ENCODE peak calls at places on chromosome 16, in five cellular contexts. One of them, this sample, is unnamed.

GRCh38 chr16:85412911-85413520 is 200.1 kb upstream of the GSE1 start:
- DNase-seq in mammary epithelial cell: no peak
- DNase-seq in aorta: peak
- DNase-seq in neural progenitor cell: no peak
- DNase-seq in AG04450: no peak
- DNase-seq in this sample: no peak

GRCh38 chr16:82880361-82880760 is 253.6 kb downstream of the CDH13 start:
- DNase-seq in mammary epithelial cell: no peak
- DNase-seq in aorta: no peak
- DNase-seq in neural progenitor cell: no peak
- DNase-seq in AG04450: no peak
- DNase-seq in this sample: no peak

GRCh38 chr16:11683140-11683539 is 14.9 kb downstream of the SNN start:
- DNase-seq in aorta: no peak
- DNase-seq in mammary epithelial cell: no peak
- DNase-seq in AG04450: no peak
- DNase-seq in neural progenitor cell: no peak
- DNase-seq in this sample: no peak

GRCh38 chr16:15996432-15997109 is 47.2 kb downstream of the ABCC1 start:
- DNase-seq in neural progenitor cell: no peak
- DNase-seq in AG04450: peak
- DNase-seq in mammary epithelial cell: peak
- DNase-seq in aorta: peak
- DNase-seq in this sample: no peak

GRCh38 chr16:72890587-72890986 is 157.3 kb downstream of the ZFHX3 start:
- DNase-seq in mammary epithelial cell: no peak
- DNase-seq in AG04450: no peak
- DNase-seq in aorta: no peak
- DNase-seq in neural progenitor cell: no peak
- DNase-seq in this sample: no peak

GRCh38 chr16:85613609-85614337 is 651 bp downstream of the GSE1 start:
- DNase-seq in mammary epithelial cell: no peak
- DNase-seq in aorta: peak
- DNase-seq in AG04450: no peak
- DNase-seq in neural progenitor cell: peak
- DNase-seq in this sample: no peak

GRCh38 chr16:4261557-4262172 is 11.2 kb downstream of the TFAP4 start:
- DNase-seq in AG04450: no peak
- DNase-seq in mammary epithelial cell: no peak
- DNase-seq in neural progenitor cell: peak
- DNase-seq in aorta: no peak
- DNase-seq in this sample: no peak

GRCh38 chr16:89506791-89507191 is 1.4 kb upstream of the SPG7 start:
- DNase-seq in mammary epithelial cell: no peak
- DNase-seq in AG04450: no peak
- DNase-seq in neural progenitor cell: no peak
- DNase-seq in aorta: no peak
- DNase-seq in this sample: no peak

GRCh38 chr16:27463741-27464662 is 62.0 kb downstream of the IL21R start:
- DNase-seq in neural progenitor cell: no peak
- DNase-seq in AG04450: no peak
- DNase-seq in aorta: no peak
- DNase-seq in mammary epithelial cell: no peak
- DNase-seq in this sample: no peak

GRCh38 chr16:35510701-35511100 is 2051.3 kb downstream of the TP53TG3F start:
- DNase-seq in AG04450: no peak
- DNase-seq in neural progenitor cell: no peak
- DNase-seq in mammary epithelial cell: no peak
- DNase-seq in aorta: no peak
- DNase-seq in this sample: no peak

GRCh38 chr16:84513111-84514065 is 8.9 kb upstream of the MEAK7 start:
- DNase-seq in AG04450: peak
- DNase-seq in mammary epithelial cell: no peak
- DNase-seq in aorta: peak
- DNase-seq in neural progenitor cell: no peak
- DNase-seq in this sample: no peak

GRCh38 chr16:51175081-51175480 is 24.0 kb upstream of the SALL1 start:
- DNase-seq in mammary epithelial cell: no peak
- DNase-seq in neural progenitor cell: no peak
- DNase-seq in AG04450: no peak
- DNase-seq in aorta: no peak
- DNase-seq in this sample: no peak

GRCh38 chr16:50373345-50373701 is 4.5 kb upstream of the BRD7 start:
- DNase-seq in AG04450: no peak
- DNase-seq in mammary epithelial cell: no peak
- DNase-seq in aorta: no peak
- DNase-seq in neural progenitor cell: no peak
- DNase-seq in this sample: no peak

GRCh38 chr16:62638964-62639861 is 603.0 kb upstream of the CDH8 start:
- DNase-seq in neural progenitor cell: no peak
- DNase-seq in AG04450: no peak
- DNase-seq in mammary epithelial cell: no peak
- DNase-seq in aorta: no peak
- DNase-seq in this sample: no peak

GRCh38 chr16:57262841-57263584 is 18.0 kb downstream of the ARL2BP start:
- DNase-seq in neural progenitor cell: no peak
- DNase-seq in AG04450: no peak
- DNase-seq in aorta: no peak
- DNase-seq in mammary epithelial cell: peak
- DNase-seq in this sample: no peak

GRCh38 chr16:63921737-63922136 is 1200.1 kb downstream of the CDH11 start:
- DNase-seq in neural progenitor cell: no peak
- DNase-seq in aorta: no peak
- DNase-seq in AG04450: no peak
- DNase-seq in mammary epithelial cell: no peak
- DNase-seq in this sample: no peak

GRCh38 chr16:89921131-89921698 is 1.9 kb upstream of the TUBB3 start:
- DNase-seq in mammary epithelial cell: no peak
- DNase-seq in aorta: peak
- DNase-seq in AG04450: no peak
- DNase-seq in neural progenitor cell: peak
- DNase-seq in this sample: no peak

GRCh38 chr16:56370185-56370584 is 55.2 kb downstream of the AMFR start:
- DNase-seq in aorta: no peak
- DNase-seq in mammary epithelial cell: no peak
- DNase-seq in neural progenitor cell: no peak
- DNase-seq in AG04450: no peak
- DNase-seq in this sample: no peak

GRCh38 chr16:55701442-55702319 is 45.9 kb downstream of the SLC6A2 start:
- DNase-seq in neural progenitor cell: peak
- DNase-seq in aorta: peak
- DNase-seq in mammary epithelial cell: peak
- DNase-seq in AG04450: peak
- DNase-seq in this sample: peak

GRCh38 chr16:397736-398332 is 835 bp downstream of the NME4 start:
- DNase-seq in aorta: peak
- DNase-seq in AG04450: no peak
- DNase-seq in mammary epithelial cell: no peak
- DNase-seq in neural progenitor cell: peak
- DNase-seq in this sample: peak
- H3K27ac ChIP-seq in aorta: no peak
- H3K27ac ChIP-seq in AG04450: peak
- H3K27ac ChIP-seq in mammary epithelial cell: no peak
- H3K27ac ChIP-seq in neural progenitor cell: no peak
- H3K27ac ChIP-seq in this sample: peak

GRCh38 chr16:67857547-67858233 is 10.2 kb upstream of the CENPT start:
- DNase-seq in mammary epithelial cell: peak
- DNase-seq in neural progenitor cell: no peak
- DNase-seq in aorta: peak
- DNase-seq in AG04450: peak
- DNase-seq in this sample: no peak

GRCh38 chr16:67860589-67861398 is 12.1 kb upstream of the EDC4 start:
- DNase-seq in AG04450: no peak
- DNase-seq in neural progenitor cell: no peak
- DNase-seq in mammary epithelial cell: peak
- DNase-seq in aorta: no peak
- DNase-seq in this sample: no peak

GRCh38 chr16:67856927-67857546 is 9.5 kb upstream of the CENPT start:
- DNase-seq in aorta: no peak
- DNase-seq in AG04450: no peak
- DNase-seq in mammary epithelial cell: no peak
- DNase-seq in neural progenitor cell: no peak
- DNase-seq in this sample: no peak

GRCh38 chr16:67855789-67856188 is 8.3 kb upstream of the CENPT start:
- DNase-seq in neural progenitor cell: no peak
- DNase-seq in AG04450: no peak
- DNase-seq in mammary epithelial cell: no peak
- DNase-seq in aorta: no peak
- DNase-seq in this sample: no peak

GRCh38 chr16:67858448-67858993 is 11.0 kb upstream of the CENPT start:
- DNase-seq in mammary epithelial cell: no peak
- DNase-seq in aorta: no peak
- DNase-seq in neural progenitor cell: no peak
- DNase-seq in AG04450: no peak
- DNase-seq in this sample: no peak
- H3K27ac ChIP-seq in mammary epithelial cell: peak
- H3K27ac ChIP-seq in aorta: no peak
- H3K27ac ChIP-seq in neural progenitor cell: no peak
- H3K27ac ChIP-seq in AG04450: peak
- H3K27ac ChIP-seq in this sample: no peak

GRCh38 chr16:1528921-1529537 is 4.4 kb upstream of the TMEM204 start:
- DNase-seq in neural progenitor cell: no peak
- DNase-seq in mammary epithelial cell: no peak
- DNase-seq in aorta: no peak
- DNase-seq in AG04450: no peak
- DNase-seq in this sample: no peak
- H3K27ac ChIP-seq in neural progenitor cell: no peak
- H3K27ac ChIP-seq in mammary epithelial cell: no peak
- H3K27ac ChIP-seq in aorta: no peak
- H3K27ac ChIP-seq in AG04450: no peak
- H3K27ac ChIP-seq in this sample: no peak

GRCh38 chr16:33877-34707 is 19.3 kb downstream of the POLR3K start:
- DNase-seq in mammary epithelial cell: no peak
- DNase-seq in AG04450: no peak
- DNase-seq in neural progenitor cell: no peak
- DNase-seq in aorta: peak
- DNase-seq in this sample: no peak

GRCh38 chr16:36336-36984 is 16.9 kb downstream of the POLR3K start:
- DNase-seq in mammary epithelial cell: no peak
- DNase-seq in AG04450: no peak
- DNase-seq in neural progenitor cell: no peak
- DNase-seq in aorta: no peak
- DNase-seq in this sample: no peak

GRCh38 chr16:35776-36305 is 17.6 kb downstream of the POLR3K start:
- DNase-seq in neural progenitor cell: no peak
- DNase-seq in AG04450: no peak
- DNase-seq in mammary epithelial cell: no peak
- DNase-seq in aorta: peak
- DNase-seq in this sample: no peak

GRCh38 chr16:37511-37910 is 15.9 kb downstream of the POLR3K start:
- DNase-seq in neural progenitor cell: no peak
- DNase-seq in aorta: no peak
- DNase-seq in mammary epithelial cell: no peak
- DNase-seq in AG04450: no peak
- DNase-seq in this sample: no peak

DNA sequence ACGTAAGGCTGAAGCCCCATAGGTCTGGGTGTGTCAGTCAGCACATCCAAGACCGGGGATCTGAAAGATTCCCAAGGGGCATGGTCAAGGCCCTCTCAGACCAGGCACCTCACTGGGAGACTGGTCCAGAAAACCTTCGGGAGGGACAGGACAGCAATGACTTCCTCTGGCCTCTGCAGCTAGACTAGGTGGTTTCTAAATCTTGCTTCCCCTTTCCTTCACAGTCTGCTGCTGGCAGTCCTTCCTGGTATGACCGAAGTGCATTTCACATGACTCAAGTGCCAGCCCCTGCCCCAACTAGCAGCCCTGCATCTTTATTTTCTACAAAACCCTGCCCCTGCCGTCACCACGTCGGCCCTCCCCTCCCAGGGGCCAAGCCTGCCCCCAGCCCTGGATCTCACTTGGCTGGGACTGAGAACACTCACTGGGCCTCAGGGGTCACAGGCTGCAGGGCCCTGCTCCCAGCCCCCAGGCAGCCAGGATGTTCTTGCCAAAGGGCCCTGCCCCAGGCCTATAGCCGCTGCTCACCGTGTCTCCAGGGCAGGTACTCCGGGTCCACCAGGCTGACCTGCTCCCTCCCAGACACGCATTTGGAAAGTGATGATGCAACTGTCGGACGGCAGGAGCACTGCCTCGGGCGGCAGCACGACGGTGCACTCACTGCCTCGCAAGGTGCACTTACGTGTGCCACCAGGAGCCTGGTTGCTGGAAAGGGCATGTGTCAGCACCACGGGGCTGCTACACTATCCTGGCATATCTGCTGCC is 18.2 kb downstream of the POLR3K start:
- DNase-seq in mammary epithelial cell: no peak
- DNase-seq in neural progenitor cell: no peak
- DNase-seq in AG04450: no peak
- DNase-seq in aorta: peak
- DNase-seq in this sample: no peak
- H3K27ac ChIP-seq in mammary epithelial cell: no peak
- H3K27ac ChIP-seq in neural progenitor cell: no peak
- H3K27ac ChIP-seq in AG04450: no peak
- H3K27ac ChIP-seq in aorta: no peak
- H3K27ac ChIP-seq in this sample: no peak

GRCh38 chr16:24634919-24635318 is 94.5 kb upstream of the TNRC6A start:
- DNase-seq in aorta: no peak
- DNase-seq in mammary epithelial cell: no peak
- DNase-seq in AG04450: no peak
- DNase-seq in neural progenitor cell: no peak
- DNase-seq in this sample: no peak
- H3K27ac ChIP-seq in aorta: no peak
- H3K27ac ChIP-seq in mammary epithelial cell: no peak
- H3K27ac ChIP-seq in AG04450: no peak
- H3K27ac ChIP-seq in neural progenitor cell: no peak
- H3K27ac ChIP-seq in this sample: no peak

GRCh38 chr16:28606291-28607115 is 3.3 kb downstream of the SULT1A1 start:
- DNase-seq in neural progenitor cell: no peak
- DNase-seq in mammary epithelial cell: no peak
- DNase-seq in AG04450: no peak
- DNase-seq in aorta: no peak
- DNase-seq in this sample: no peak

GRCh38 chr16:28610595-28611270 is 889 bp upstream of the SULT1A1 start:
- DNase-seq in AG04450: no peak
- DNase-seq in mammary epithelial cell: no peak
- DNase-seq in neural progenitor cell: no peak
- DNase-seq in aorta: no peak
- DNase-seq in this sample: no peak

GRCh38 chr16:28604186-28604565 is 5.7 kb downstream of the SULT1A1 start:
- DNase-seq in mammary epithelial cell: no peak
- DNase-seq in AG04450: no peak
- DNase-seq in aorta: peak
- DNase-seq in neural progenitor cell: no peak
- DNase-seq in this sample: no peak

GRCh38 chr16:28607116-28607623 is 2.7 kb downstream of the SULT1A1 start:
- DNase-seq in aorta: no peak
- DNase-seq in AG04450: no peak
- DNase-seq in mammary epithelial cell: no peak
- DNase-seq in neural progenitor cell: no peak
- DNase-seq in this sample: no peak

GRCh38 chr16:28609631-28610594 is at the start of gene SULT1A1:
- DNase-seq in aorta: peak
- DNase-seq in mammary epithelial cell: peak
- DNase-seq in AG04450: no peak
- DNase-seq in neural progenitor cell: no peak
- DNase-seq in this sample: no peak
- H3K27ac ChIP-seq in aorta: no peak
- H3K27ac ChIP-seq in mammary epithelial cell: no peak
- H3K27ac ChIP-seq in AG04450: peak
- H3K27ac ChIP-seq in neural progenitor cell: no peak
- H3K27ac ChIP-seq in this sample: no peak

This sample was measured in substantia nigra.